ENCODE peak calls at places on chromosomes 5 and 9, in four cellular contexts. X, Y, F and D are unnamed samples. For H3K4me1, the result is how much of the 10 kb centered on the place peaks cover.

GRCh38 chr9:107847977-107848376 is 358.4 kb upstream of the KLF4 start:
- DNase-seq in X (no peak), F (no peak), Y (no peak), D (no peak)

GRCh38 chr9:120387257-120387999 is 192.5 kb downstream of the CDK5RAP2 start:
- DNase-seq in Y (peak), X (no peak), F (no peak), D (no peak)

GRCh38 chr5:170572453-170572852 is 68.6 kb downstream of the KCNIP1 start:
- DNase-seq in X (no peak), F (no peak), Y (no peak), D (peak)

GRCh38 chr9:103397868-103398600 is 402.9 kb downstream of the CYLC2 start:
- DNase-seq in F (peak), Y (peak), X (peak), D (no peak)

GRCh38 chr9:133990366-133991210 is 1.5 kb downstream of the VAV2 start:
- DNase-seq in F (no peak), Y (peak), X (peak), D (peak)

GRCh38 chr5:76801803-76802195 is 17.0 kb upstream of the F2RL1 start:
- DNase-seq in Y (no peak), X (no peak), F (no peak), D (no peak)

GRCh38 chr9:97479496-97480159 is 21.8 kb upstream of the TMOD1 start:
- DNase-seq in F (no peak), Y (no peak), X (no peak), D (no peak)

GRCh38 chr9:117153021-117153420 is 261.8 kb downstream of the ASTN2 start:
- DNase-seq in X (no peak), F (no peak), Y (no peak), D (no peak)

GRCh38 chr9:78865757-78866156 is 568.8 kb downstream of the PSAT1 start:
- DNase-seq in Y (no peak), X (no peak), F (no peak), D (no peak)

GRCh38 chr5:148384389-148384756 is 615 bp downstream of the FBXO38 start:
- DNase-seq in Y (peak), F (no peak), X (peak), D (no peak)

GRCh38 chr5:64947031-64947430 is 178.3 kb downstream of the CWC27 start:
- DNase-seq in Y (peak), F (no peak), X (no peak), D (peak)

GRCh38 chr5:157004893-157005551 is 42.0 kb upstream of the TIMD4 start:
- DNase-seq in Y (no peak), X (no peak), F (no peak), D (no peak)

GRCh38 chr5:147966829-147967228 is 60.5 kb upstream of the C5orf46 start:
- DNase-seq in X (no peak), F (no peak), Y (no peak), D (no peak)

GRCh38 chr9:129514891-129515290 is 106.0 kb downstream of the C9orf50 start:
- DNase-seq in X (no peak), F (no peak), Y (no peak), D (no peak)

GRCh38 chr9:87249029-87249428 is 248.6 kb upstream of the DAPK1 start:
- DNase-seq in Y (no peak), F (no peak), X (no peak), D (no peak)

GRCh38 chr9:114288233-114289051 is 34.5 kb upstream of the ORM1 start:
- DNase-seq in Y (no peak), F (peak), X (peak), D (no peak)

GRCh38 chr5:123776761-123777160 is 264.8 kb downstream of the CSNK1G3 start:
- DNase-seq in F (no peak), Y (no peak), X (no peak), D (no peak)

GRCh38 chr5:143514915-143515314 is 111.4 kb upstream of the NR3C1 start:
- DNase-seq in X (no peak), Y (no peak), F (no peak), D (no peak)

GRCh38 chr5:11377896-11378295 is 526.4 kb downstream of the CTNND2 start:
- DNase-seq in Y (no peak), F (no peak), X (no peak), D (no peak)

GRCh38 chr9:71746023-71746752 is 22.1 kb downstream of the CEMIP2 start:
- DNase-seq in X (no peak), Y (no peak), F (no peak), D (no peak)

GRCh38 chr9:5789489-5789888 is 43.4 kb downstream of the ERMP1 start:
- DNase-seq in F (no peak), X (no peak), Y (no peak), D (no peak)

GRCh38 chr9:82504620-82505019 is 516.0 kb downstream of the SPATA31D1 start:
- DNase-seq in X (no peak), Y (no peak), F (no peak), D (no peak)

GRCh38 chr9:120646943-120647342 is 67.0 kb upstream of the CDK5RAP2 start:
- DNase-seq in X (no peak), F (no peak), Y (peak), D (no peak)

GRCh38 chr5:173324115-173325001 is 3.9 kb downstream of the STC2 start:
- DNase-seq in Y (no peak), F (no peak), X (no peak), D (peak)

GRCh38 chr9:4837126-4837767 is 44.5 kb downstream of the RCL1 start:
- DNase-seq in Y (peak), X (no peak), F (no peak), D (no peak)

GRCh38 chr9:91992636-91993035 is 42.6 kb upstream of the ROR2 start:
- DNase-seq in Y (no peak), X (no peak), F (peak), D (no peak)

GRCh38 chr5:77449981-77450380 is 42.1 kb downstream of the WDR41 start:
- DNase-seq in Y (no peak), X (no peak), F (no peak), D (no peak)

GRCh38 chr9:72355153-72355552 is 9.9 kb downstream of the ZFAND5 start:
- DNase-seq in Y (no peak), X (no peak), F (no peak), D (no peak)

GRCh38 chr5:152405145-152405544 is at the start of gene NMUR2:
- DNase-seq in Y (no peak), X (no peak), F (peak), D (no peak)

GRCh38 chr9:37653385-37653784 is 2.6 kb downstream of the FRMPD1 start:
- DNase-seq in X (no peak), Y (no peak), F (no peak), D (no peak)

GRCh38 chr5:77630246-77631165 is 8.0 kb downstream of the OTP start:
- DNase-seq in X (peak), F (peak), Y (peak), D (no peak)

GRCh38 chr5:109748545-109748944 is 58.8 kb downstream of the MAN2A1 start:
- DNase-seq in F (no peak), Y (peak), X (no peak), D (peak)

GRCh38 chr5:139666551-139666950 is 18.4 kb downstream of the CXXC5 start:
- DNase-seq in F (no peak), X (no peak), Y (no peak), D (no peak)

GRCh38 chr9:116544896-116545295 is 142.2 kb upstream of the TRIM32 start:
- DNase-seq in Y (no peak), X (no peak), F (no peak), D (no peak)

GRCh38 chr9:36625006-36625600 is 52.4 kb downstream of the MELK start:
- DNase-seq in F (no peak), X (peak), Y (no peak), D (peak)

GRCh38 chr9:36316629-36317317 is 58.5 kb upstream of the GNE start:
- DNase-seq in X (no peak), F (no peak), Y (peak), D (peak)

GRCh38 chr9:91421987-91422765 is 1.5 kb downstream of the NFIL3 start:
- DNase-seq in X (peak), F (no peak), Y (peak), D (peak)

GRCh38 chr9:113649054-113649453 is 185.5 kb downstream of the RGS3 start:
- DNase-seq in F (no peak), X (no peak), Y (no peak), D (peak)

DNA sequence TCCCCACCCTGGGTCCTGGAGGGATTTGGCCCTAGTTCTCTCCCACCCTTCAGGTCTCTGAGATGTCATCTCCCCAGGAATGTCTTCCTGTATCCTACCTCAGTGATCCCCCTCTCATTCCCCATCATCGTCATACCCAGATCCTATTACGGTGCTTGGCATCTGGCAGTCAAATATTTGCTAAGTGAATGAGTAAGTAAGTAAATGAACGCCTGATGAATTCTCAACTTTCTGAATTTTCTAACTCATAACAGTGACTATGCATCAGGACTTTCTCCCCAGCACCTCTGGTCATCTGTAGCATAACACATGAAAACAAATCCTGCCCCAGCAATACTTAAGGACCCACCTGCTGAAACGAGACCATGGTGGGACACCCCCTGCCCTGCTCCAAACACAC is 244.2 kb downstream of the EBF1 start:
- DNase-seq in X (peak), Y (peak), F (no peak), D (no peak)
- H3K4me1 ChIP-seq in X (under half), Y (under half), F (under half), D (under half)

DNA sequence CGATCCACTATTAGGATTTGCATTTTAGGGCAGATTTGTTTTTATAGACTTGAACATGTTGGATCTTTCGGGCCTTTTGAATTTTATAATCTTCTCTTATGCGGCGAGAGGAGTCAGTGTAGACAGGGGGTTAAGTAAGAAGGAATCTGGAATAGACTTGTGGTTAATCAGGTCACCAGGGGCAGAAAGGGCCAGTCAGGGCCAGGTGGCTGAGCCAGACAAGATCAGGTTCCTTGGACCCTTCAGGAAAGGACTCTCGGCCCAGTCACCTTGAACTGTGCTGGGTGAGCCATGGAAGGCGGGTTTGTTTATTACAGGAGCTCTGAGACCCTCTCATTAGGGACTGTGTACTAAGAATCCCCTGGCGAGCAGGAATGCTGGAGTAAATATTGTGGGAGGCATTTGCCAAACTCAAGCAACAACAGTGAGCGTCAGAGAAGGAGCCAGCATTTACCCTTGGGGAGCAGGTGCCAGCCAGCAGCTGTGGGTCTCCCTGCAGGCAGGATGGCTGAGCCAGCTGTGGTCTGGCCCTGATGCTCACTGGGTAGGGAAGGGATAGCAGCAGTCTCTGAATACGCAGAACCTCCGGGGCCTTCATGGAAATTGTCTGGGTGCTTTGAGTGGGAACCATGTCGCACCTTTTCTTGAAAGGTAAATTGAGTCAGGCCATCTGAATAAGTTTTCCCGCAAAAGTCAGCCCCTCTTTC is 79.2 kb downstream of the UBE2QL1 start:
- DNase-seq in Y (no peak), F (no peak), X (no peak), D (no peak)
- TF ChIP-seq JUN in Y (no peak), F (no peak), X (no peak), D (no peak)

GRCh38 chr9:100086097-100086496 is 12.7 kb downstream of the ERP44 start:
- DNase-seq in X (no peak), Y (no peak), F (no peak), D (no peak)

GRCh38 chr9:100083448-100084144 is 15.2 kb downstream of the ERP44 start:
- DNase-seq in F (no peak), X (no peak), Y (no peak), D (no peak)

GRCh38 chr9:100084734-100085133 is 14.1 kb downstream of the ERP44 start:
- DNase-seq in X (no peak), Y (no peak), F (no peak), D (no peak)

GRCh38 chr9:100082786-100083185 is 16.0 kb downstream of the ERP44 start:
- DNase-seq in X (no peak), F (no peak), Y (no peak), D (no peak)

GRCh38 chr9:100084145-100084478 is 14.7 kb downstream of the ERP44 start:
- DNase-seq in F (no peak), X (no peak), Y (no peak), D (no peak)
- H3K4me1 ChIP-seq in F (under half), X (under half), Y (under half), D (under half)

DNA sequence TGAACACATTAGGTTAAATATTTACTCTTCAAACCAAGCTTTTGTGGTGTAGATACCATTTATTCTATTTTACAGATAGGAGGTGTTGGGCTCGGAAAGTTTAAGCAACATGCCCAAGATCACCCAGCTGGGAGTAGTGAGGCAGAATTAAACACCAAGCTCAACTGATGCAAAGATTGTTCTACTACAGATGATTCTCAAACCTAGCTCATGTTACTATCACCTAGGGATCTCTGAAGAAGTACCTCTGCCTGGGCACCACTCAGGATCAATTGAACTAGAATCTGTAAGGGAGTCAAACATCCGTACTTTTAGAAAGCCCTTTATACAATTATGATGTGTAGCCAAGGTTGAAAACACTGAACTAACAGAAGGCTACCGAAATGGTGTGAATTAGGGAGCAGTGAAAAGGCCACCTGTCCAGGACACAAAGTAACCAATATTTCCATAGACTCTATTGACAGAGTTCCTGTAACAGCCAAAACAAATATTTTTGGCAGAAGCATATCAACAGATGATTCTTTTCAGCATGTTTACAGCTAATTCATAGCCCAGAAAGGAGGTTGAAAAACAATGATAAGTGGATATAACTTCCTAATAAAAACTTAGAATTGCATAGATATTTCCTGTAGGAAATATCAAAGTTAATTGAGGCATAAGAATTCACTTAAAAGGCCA is 158.5 kb upstream of the PTGER4 start:
- DNase-seq in Y (no peak), F (no peak), X (no peak), D (peak)
- TF ChIP-seq JUN in Y (no peak), F (no peak), X (no peak), D (no peak)